ENCODE peak calls at places on chromosomes 2 and 18, in six cellular contexts. A, D, X, U, R and G are unnamed samples.

GRCh38 chr2:228866781-228867180 is 404.3 kb downstream of the PID1 start:
- DNase-seq in A (no peak), D (no peak), X (peak), U (no peak), R (no peak), G (no peak)

GRCh38 chr2:105764059-105764458 is 19.3 kb downstream of the NCK2 start:
- DNase-seq in A (no peak), D (no peak), X (no peak), U (no peak), R (no peak), G (no peak)

GRCh38 chr2:109382946-109383345 is 230.8 kb downstream of the SEPTIN10 start:
- DNase-seq in A (no peak), D (peak), X (peak), U (peak), R (peak), G (no peak)

GRCh38 chr2:30990176-30990575 is 148.1 kb downstream of the GALNT14 start:
- DNase-seq in A (no peak), D (no peak), X (no peak), U (no peak), R (no peak), G (no peak)

GRCh38 chr2:85792783-85793441 is 39.1 kb downstream of the ATOH8 start:
- DNase-seq in A (no peak), D (peak), X (peak), U (no peak), R (peak), G (no peak)

GRCh38 chr2:231563378-231563961 is 29.2 kb upstream of the TEX44 start:
- DNase-seq in A (no peak), D (peak), X (peak), U (peak), R (peak), G (no peak)

GRCh38 chr18:43620936-43621335 is 343.6 kb upstream of the SYT4 start:
- DNase-seq in A (no peak), D (no peak), X (peak), U (no peak), R (peak), G (no peak)

GRCh38 chr2:65199891-65200290 is 27.7 kb upstream of the ACTR2 start:
- DNase-seq in A (no peak), D (no peak), X (no peak), U (no peak), R (no peak), G (no peak)

GRCh38 chr2:84919885-84920580 is 14.6 kb downstream of the TMSB10 start:
- DNase-seq in A (no peak), D (peak), X (peak), U (no peak), R (peak), G (no peak)

GRCh38 chr18:73717570-73717969 is 430.1 kb downstream of the FBXO15 start:
- DNase-seq in A (no peak), D (peak), X (no peak), U (no peak), R (peak), G (no peak)

GRCh38 chr18:62897153-62897552 is 181.8 kb downstream of the PHLPP1 start:
- DNase-seq in A (no peak), D (peak), X (no peak), U (no peak), R (peak), G (no peak)

GRCh38 chr2:53422979-53423378 is 344.6 kb upstream of the CHAC2 start:
- DNase-seq in A (no peak), D (no peak), X (peak), U (peak), R (peak), G (no peak)

GRCh38 chr2:237083026-237083425 is 2.7 kb upstream of the COPS8 start:
- DNase-seq in A (no peak), D (no peak), X (no peak), U (no peak), R (no peak), G (no peak)

GRCh38 chr2:24055750-24056149 is 6.2 kb downstream of the FKBP1B start:
- DNase-seq in A (no peak), D (no peak), X (no peak), U (no peak), R (no peak), G (no peak)

GRCh38 chr2:1804251-1804855 is 60.0 kb upstream of the PXDN start:
- DNase-seq in A (no peak), D (no peak), X (no peak), U (no peak), R (peak), G (no peak)

GRCh38 chr2:197258580-197258979 is 52.0 kb downstream of the ANKRD44 start:
- DNase-seq in A (no peak), D (no peak), X (no peak), U (no peak), R (peak), G (no peak)

GRCh38 chr2:19576411-19576810 is 218.0 kb upstream of the OSR1 start:
- DNase-seq in A (no peak), D (no peak), X (no peak), U (no peak), R (no peak), G (no peak)

GRCh38 chr18:73774836-73775509 is 372.7 kb downstream of the FBXO15 start:
- DNase-seq in A (no peak), D (peak), X (no peak), U (no peak), R (peak), G (no peak)

GRCh38 chr2:163778045-163778753 is 42.4 kb upstream of the FIGN start:
- DNase-seq in A (no peak), D (peak), X (peak), U (peak), R (peak), G (no peak)

GRCh38 chr2:181656450-181657261 is at the start of gene CERKL:
- DNase-seq in A (no peak), D (peak), X (no peak), U (peak), R (peak), G (no peak)

GRCh38 chr2:70241338-70241737 is 7.1 kb downstream of the TIA1 start:
- DNase-seq in A (no peak), D (no peak), X (no peak), U (no peak), R (no peak), G (no peak)

GRCh38 chr18:44835555-44836156 is 155.0 kb downstream of the SETBP1 start:
- DNase-seq in A (no peak), D (no peak), X (no peak), U (no peak), R (peak), G (no peak)

GRCh38 chr2:241849616-241850543 is 8.8 kb downstream of the PDCD1 start:
- DNase-seq in A (no peak), D (no peak), X (no peak), U (no peak), R (no peak), G (no peak)

GRCh38 chr2:171807130-171807529 is 86.9 kb downstream of the SLC25A12 start:
- DNase-seq in A (no peak), D (no peak), X (no peak), U (no peak), R (no peak), G (no peak)